ENCODE peak calls at places on chromosomes 13 and 19, in seven cellular contexts. T, R, L, C, N, X and Y are unnamed samples.

GRCh38 chr19:56105090-56105701 is 15.9 kb downstream of the ZNF787 start:
- DNase-seq in T (no peak), R (no peak), L (peak), C (no peak), N (peak), X (peak), Y (peak)

GRCh38 chr19:53951436-53951835 is 11.3 kb upstream of the CACNG8 start:
- DNase-seq in T (no peak), R (no peak), L (no peak), C (no peak), N (no peak), X (no peak), Y (no peak)

GRCh38 chr13:90015565-90016507 is 1331.7 kb upstream of the MIR17HG start:
- DNase-seq in T (no peak), R (no peak), L (no peak), C (no peak), N (no peak), X (no peak), Y (no peak)

GRCh38 chr19:46428278-46429141 is at the start of gene PNMA8C:
- DNase-seq in T (no peak), R (no peak), L (peak), C (no peak), N (peak), X (no peak), Y (peak)

GRCh38 chr19:28291874-28292273 is 921.1 kb downstream of the UQCRFS1 start:
- DNase-seq in T (no peak), R (no peak), L (no peak), C (no peak), N (no peak), X (no peak), Y (no peak)

GRCh38 chr13:109517516-109517915 is 268.9 kb downstream of the IRS2 start:
- DNase-seq in T (no peak), R (no peak), L (no peak), C (no peak), N (no peak), X (no peak), Y (no peak)

GRCh38 chr19:13190781-13191540 is 40.8 kb downstream of the IER2 start:
- DNase-seq in T (no peak), R (no peak), L (no peak), C (no peak), N (no peak), X (no peak), Y (no peak)

GRCh38 chr19:41904118-41904870 is 21.3 kb downstream of the ARHGEF1 start:
- DNase-seq in T (peak), R (no peak), L (no peak), C (no peak), N (no peak), X (peak), Y (no peak)

GRCh38 chr13:46647514-46648065 is 94.6 kb downstream of the LRCH1 start:
- DNase-seq in T (no peak), R (no peak), L (no peak), C (no peak), N (no peak), X (no peak), Y (no peak)

GRCh38 chr13:113155201-113155600 is 3.2 kb upstream of the PROZ start:
- DNase-seq in T (no peak), R (no peak), L (no peak), C (no peak), N (no peak), X (no peak), Y (no peak)
- TF ChIP-seq CTCF in T (no peak), R (no peak), L (no peak), C (no peak), N (no peak), X (no peak), Y (no peak)

DNA sequence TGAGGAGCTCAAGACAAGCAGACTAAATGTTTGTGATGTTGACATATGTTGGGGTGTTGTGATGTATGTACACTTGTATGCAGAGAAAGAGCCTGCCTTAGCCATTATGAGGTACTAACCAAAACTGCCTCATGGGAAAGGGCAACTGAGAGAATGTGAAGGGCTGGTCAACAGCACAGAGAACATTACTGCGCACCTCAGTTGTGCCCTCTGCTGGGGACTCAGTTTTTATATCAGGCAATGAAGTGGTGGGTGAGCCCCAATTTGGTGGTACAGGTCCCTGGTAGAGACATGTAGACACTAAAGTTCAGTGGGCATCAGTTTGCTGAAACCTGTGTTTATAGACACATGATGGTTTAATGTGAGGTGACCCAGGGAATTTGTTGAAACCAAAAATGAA is 286.9 kb downstream of the DCT start:
- DNase-seq in T (peak), R (no peak), L (no peak), C (no peak), N (peak), X (no peak), Y (peak)
- TF ChIP-seq CTCF in T (peak), R (peak), L (no peak), C (peak), N (peak), X (peak), Y (peak)

DNA sequence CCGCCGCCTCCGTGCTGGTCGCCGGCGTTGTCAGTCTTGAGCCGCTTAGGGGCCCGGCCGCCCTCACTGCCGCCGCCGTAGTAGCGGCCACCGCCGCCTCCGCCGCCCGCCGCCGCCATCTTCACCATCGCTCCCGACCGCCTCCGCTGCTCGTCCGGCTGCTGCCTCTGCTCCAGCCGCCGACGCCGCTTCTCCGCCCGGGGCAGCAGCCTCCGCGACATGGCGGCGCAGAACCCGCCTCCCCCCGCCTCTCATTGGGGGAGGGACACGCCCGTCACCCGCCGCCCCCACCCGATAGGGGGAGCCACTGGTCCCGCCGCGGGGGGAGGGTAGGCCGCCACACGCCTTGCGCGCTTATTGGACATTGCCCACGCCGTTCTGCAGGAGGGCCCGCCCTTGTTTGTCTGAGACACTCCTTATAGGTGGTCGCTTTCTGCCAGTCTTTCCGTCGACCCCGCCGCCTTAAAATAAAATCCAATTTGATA is at the start of gene HNRNPL:
- DNase-seq in T (no peak), R (no peak), L (peak), C (no peak), N (peak), X (no peak), Y (peak)
- TF ChIP-seq CTCF in T (peak), R (peak), L (peak), C (peak), N (peak), X (peak), Y (peak)

DNA sequence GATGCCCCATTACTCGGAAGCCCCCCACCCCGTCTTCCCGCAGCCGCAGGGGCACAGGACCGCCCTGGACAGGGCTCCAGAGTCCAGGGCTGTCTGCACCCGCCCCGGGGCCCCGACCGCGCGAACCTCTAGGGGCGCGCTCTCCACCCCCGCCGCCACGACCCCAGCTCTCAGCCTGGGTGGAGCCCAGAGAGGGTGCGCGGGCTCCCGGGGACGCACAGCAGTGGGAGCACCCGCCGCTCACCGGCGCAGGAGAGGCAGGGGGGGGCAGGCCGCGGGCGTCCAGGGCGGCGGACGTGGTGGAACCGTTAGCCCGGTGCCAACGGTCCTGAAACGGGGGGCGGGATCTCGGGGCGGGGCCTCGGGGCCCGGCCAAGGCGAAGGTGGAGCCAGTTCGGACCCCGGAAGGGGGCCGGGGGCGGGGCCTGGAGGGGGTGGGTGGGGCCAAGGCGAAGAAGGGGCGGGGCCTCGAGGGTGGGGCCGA is at the start of gene ATP8B3:
- DNase-seq in T (no peak), R (no peak), L (peak), C (no peak), N (no peak), X (peak), Y (no peak)
- TF ChIP-seq CTCF in T (no peak), R (peak), L (no peak), C (peak), N (no peak), X (no peak), Y (peak)

DNA sequence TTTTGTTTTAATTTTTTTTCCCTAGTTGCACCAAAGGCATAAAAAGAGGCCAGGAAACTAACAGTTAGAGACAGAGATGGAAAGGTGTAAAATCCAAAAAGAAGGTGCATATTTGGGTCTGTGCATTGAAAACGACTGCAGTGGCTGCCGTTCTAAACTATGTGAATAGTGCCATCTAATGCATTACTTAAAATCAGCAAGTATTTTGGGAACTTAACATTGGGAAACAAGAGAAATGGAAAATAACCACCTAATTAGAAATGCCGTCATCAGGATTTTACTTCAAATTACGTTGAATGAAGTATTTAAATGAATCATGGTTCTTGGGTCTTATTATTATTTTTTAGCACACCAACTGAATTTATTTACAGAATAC is 189.5 kb upstream of the MIR17HG start:
- DNase-seq in T (no peak), R (no peak), L (no peak), C (no peak), N (no peak), X (no peak), Y (no peak)
- TF ChIP-seq CTCF in T (peak), R (no peak), L (no peak), C (no peak), N (no peak), X (no peak), Y (peak)